ENCODE peak calls at places on chromosomes 5 and 9, in eight cellular contexts. B is astrocyte, Z is dorsolateral prefrontal cortex, E is cardiac muscle cell, J is A673, T is fibroblast of pulmonary artery, Y is PC-3, X is H9. Q is an unnamed sample.
A peak's percentile ranks its signal among the peaks of the same experiment; 100 is the strongest.

GRCh38 chr9:20495133-20495532 is 127.2 kb downstream of the MLLT3 start:
- DNase-seq in B (no peak), Z (no peak), E (no peak), J (peak; percentile 79), T (no peak), Y (no peak), X (no peak), Q (no peak)

GRCh38 chr5:138662599-138662998 is 87.4 kb upstream of the HSPA9 start:
- DNase-seq in B (no peak), Z (no peak), E (no peak), J (no peak), T (no peak), Y (no peak), X (no peak), Q (no peak)

GRCh38 chr9:131715906-131716305 is 24.0 kb downstream of the RAPGEF1 start:
- DNase-seq in B (no peak), Z (no peak), E (peak; percentile 44), J (no peak), T (peak; percentile 70), Y (no peak), X (no peak), Q (no peak)

GRCh38 chr9:81860581-81860980 is 67.6 kb upstream of the SPATA31D4 start:
- DNase-seq in B (no peak), Z (no peak), E (no peak), J (no peak), T (no peak), Y (no peak), X (no peak), Q (no peak)

GRCh38 chr9:1946506-1946905 is 68.6 kb upstream of the SMARCA2 start:
- DNase-seq in B (no peak), Z (no peak), E (peak; percentile 6), J (no peak), T (no peak), Y (no peak), X (no peak), Q (no peak)

GRCh38 chr9:129458663-129459549 is 162.0 kb downstream of the C9orf50 start:
- DNase-seq in B (no peak), Z (peak; percentile 56), E (no peak), J (peak; percentile 51), T (no peak), Y (no peak), X (no peak), Q (no peak)

GRCh38 chr5:171848911-171849520 is 63.4 kb downstream of the SMIM23 start:
- DNase-seq in B (no peak), Z (no peak), E (peak; percentile 20), J (no peak), T (peak; percentile 11), Y (no peak), X (no peak), Q (no peak)

GRCh38 chr5:170067152-170067551 is 38.5 kb upstream of the FOXI1 start:
- DNase-seq in B (no peak), Z (no peak), E (no peak), J (peak; percentile 31), T (no peak), Y (no peak), X (no peak), Q (no peak)

GRCh38 chr5:168891175-168891812 is 312.1 kb upstream of the PANK3 start:
- DNase-seq in B (no peak), Z (no peak), E (no peak), J (no peak), T (no peak), Y (no peak), X (no peak), Q (no peak)

GRCh38 chr9:117815315-117815714 is 111.1 kb downstream of the TLR4 start:
- DNase-seq in B (no peak), Z (no peak), E (no peak), J (no peak), T (no peak), Y (no peak), X (no peak), Q (no peak)

GRCh38 chr9:134167530-134167931 is 3.2 kb upstream of the RNU6ATAC start:
- DNase-seq in B (peak; percentile 48), Z (no peak), E (no peak), J (no peak), T (peak; percentile 29), Y (peak; percentile 43), X (no peak), Q (no peak)

GRCh38 chr9:126962336-126962735 is 47.8 kb downstream of the RALGPS1 start:
- DNase-seq in B (no peak), Z (no peak), E (no peak), J (no peak), T (no peak), Y (no peak), X (no peak), Q (no peak)

GRCh38 chr5:120538644-120539043 is 74.5 kb downstream of the PRR16 start:
- DNase-seq in B (peak; percentile 68), Z (no peak), E (peak; percentile 10), J (no peak), T (peak; percentile 11), Y (peak; percentile 11), X (no peak), Q (no peak)

GRCh38 chr5:107887587-107887986 is 216.8 kb upstream of the EFNA5 start:
- DNase-seq in B (no peak), Z (no peak), E (no peak), J (no peak), T (no peak), Y (no peak), X (no peak), Q (no peak)

GRCh38 chr9:6354072-6354686 is 26.0 kb downstream of the TPD52L3 start:
- DNase-seq in B (peak; percentile 60), Z (peak; percentile 5), E (peak; percentile 85), J (peak; percentile 71), T (peak; percentile 86), Y (peak; percentile 54), X (peak; percentile 33), Q (no peak)

GRCh38 chr9:36141288-36141687 is 4.8 kb downstream of the GLIPR2 start:
- DNase-seq in B (no peak), Z (no peak), E (peak; percentile 44), J (no peak), T (peak; percentile 50), Y (peak; percentile 79), X (peak; percentile 49), Q (no peak)
- TF ChIP-seq CTCF in B (peak; percentile 20), Z (peak; percentile 33), E (peak; percentile 48), J (no peak), T (peak; percentile 49), Y (peak; percentile 54), X (peak; percentile 50), Q (peak; percentile 17)

DNA sequence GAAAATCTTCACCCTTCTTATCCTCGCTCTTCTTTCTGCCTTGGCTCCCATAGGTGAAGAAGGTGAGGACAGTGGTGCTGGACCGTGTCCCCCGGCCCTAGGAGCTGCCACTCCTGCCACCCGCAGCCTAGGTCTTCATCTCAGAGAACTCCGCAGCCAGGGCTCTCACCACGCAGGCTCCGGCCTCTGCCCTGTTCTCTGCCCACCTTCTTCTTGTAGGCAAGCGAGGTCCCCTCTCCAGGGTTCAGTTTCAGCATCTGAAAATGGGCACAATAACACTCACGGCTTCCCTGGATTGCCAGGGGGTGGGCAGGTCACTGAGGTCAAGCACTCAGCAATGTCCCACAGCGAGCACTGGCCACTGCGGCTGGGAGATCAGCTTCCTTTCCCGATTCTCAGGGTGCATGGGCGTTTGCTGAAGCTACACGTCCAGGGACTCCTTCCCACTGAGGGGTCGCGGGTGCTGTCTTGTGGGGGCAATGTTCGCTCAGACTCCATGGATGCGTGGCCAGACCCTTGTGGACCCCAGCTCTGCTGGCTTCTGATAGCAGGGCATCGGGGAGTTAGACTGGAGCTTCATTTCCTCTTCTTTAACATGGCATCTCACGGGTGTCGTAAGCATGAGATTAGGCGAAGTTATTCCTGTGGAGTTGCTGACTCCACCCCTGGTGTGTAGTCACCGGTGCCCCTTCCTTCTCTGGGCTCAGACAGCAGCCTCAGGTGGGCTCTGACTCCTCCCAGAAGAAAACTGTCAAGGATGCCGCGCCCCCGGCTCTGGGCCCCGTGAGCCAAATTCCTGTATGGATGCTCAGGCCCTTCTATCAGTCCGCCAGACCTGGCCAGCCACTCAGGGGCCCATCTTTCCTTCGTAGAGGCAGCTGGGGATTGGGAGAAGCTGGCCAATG is 145.1 kb upstream of the IRX2 start:
- DNase-seq in B (no peak), Z (no peak), E (no peak), J (no peak), T (no peak), Y (no peak), X (peak; percentile 22), Q (peak; percentile 62)
- TF ChIP-seq CTCF in B (no peak), Z (no peak), E (no peak), J (no peak), T (no peak), Y (no peak), X (no peak), Q (no peak)

DNA sequence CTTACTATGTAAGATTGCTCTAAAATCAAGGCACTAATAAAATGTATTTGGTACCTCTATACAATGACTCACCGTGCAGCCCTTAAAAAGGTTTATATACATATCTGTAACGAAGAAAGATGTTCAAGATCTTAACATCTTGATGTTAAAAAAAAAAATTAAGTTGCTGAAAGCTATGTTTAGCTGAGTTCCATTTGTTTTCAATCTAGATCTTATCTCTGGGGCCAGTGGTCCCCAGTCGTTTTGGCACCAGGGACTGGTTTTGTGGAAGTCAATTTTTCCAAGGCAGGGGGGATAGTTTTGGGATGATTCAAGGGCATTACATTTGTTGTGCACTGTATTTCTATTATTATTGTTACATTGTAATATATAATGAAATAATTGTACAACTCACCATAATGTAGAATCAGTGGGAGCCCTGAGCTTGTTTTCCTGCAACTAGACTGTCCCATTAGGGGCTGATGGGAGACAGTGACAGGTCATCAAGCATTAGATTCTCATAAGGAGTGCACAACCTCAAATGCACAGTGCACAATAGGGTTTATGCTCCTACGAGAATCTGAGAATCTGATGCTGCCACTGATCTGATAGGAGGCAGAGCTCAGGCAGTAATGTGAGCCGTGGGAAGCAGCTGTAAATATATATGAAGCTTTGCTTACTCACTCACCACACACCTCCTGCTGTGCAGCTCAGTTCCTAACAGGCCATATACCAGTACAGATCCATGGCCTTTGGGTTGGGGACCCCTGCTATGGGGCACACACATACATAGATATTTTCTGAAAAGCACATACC is 27.6 kb upstream of the TSLP start:
- DNase-seq in B (peak; percentile 39), Z (no peak), E (peak; percentile 21), J (peak; percentile 71), T (peak; percentile 14), Y (peak; percentile 77), X (peak; percentile 32), Q (no peak)
- TF ChIP-seq CTCF in B (no peak), Z (no peak), E (no peak), J (no peak), T (no peak), Y (no peak), X (no peak), Q (no peak)

GRCh38 chr5:136084698-136085097 is 47.9 kb upstream of the SMAD5 start:
- DNase-seq in B (no peak), Z (peak; percentile 78), E (no peak), J (no peak), T (peak; percentile 29), Y (no peak), X (no peak), Q (no peak)

GRCh38 chr5:136081192-136081591 is 51.5 kb upstream of the SMAD5 start:
- DNase-seq in B (no peak), Z (no peak), E (no peak), J (no peak), T (no peak), Y (no peak), X (no peak), Q (no peak)

GRCh38 chr5:136080483-136081180 is 51.8 kb downstream of the TGFBI start:
- DNase-seq in B (peak; percentile 88), Z (no peak), E (peak; percentile 97), J (peak; percentile 77), T (peak; percentile 90), Y (no peak), X (peak; percentile 87), Q (peak; percentile 77)

GRCh38 chr5:136080113-136080482 is 51.3 kb downstream of the TGFBI start:
- DNase-seq in B (no peak), Z (no peak), E (peak; percentile 43), J (no peak), T (no peak), Y (no peak), X (peak; percentile 23), Q (no peak)

GRCh38 chr5:136082390-136083193 is 50.1 kb upstream of the SMAD5 start:
- DNase-seq in B (no peak), Z (peak; percentile 20), E (peak; percentile 86), J (peak; percentile 52), T (peak; percentile 84), Y (peak; percentile 71), X (peak; percentile 74), Q (peak; percentile 84)
- TF ChIP-seq CTCF in B (peak; percentile 85), Z (peak; percentile 65), E (peak; percentile 88), J (peak; percentile 65), T (peak; percentile 96), Y (peak; percentile 76), X (peak; percentile 88), Q (peak; percentile 89)